ENCODE peak calls at places on chromosomes 2 and 18, in ten cellular contexts. C is IMR-90; E is CD8-positive, alpha-beta T cell; J is adrenal gland; Q is hepatocyte; P is esophagus muscularis mucosa; N is cardiac muscle cell; F is heart right ventricle; Z is A549; B is Peyer's patch. G is an unnamed sample. For H3K4me1, the result is how much of the 10 kb centered on the place peaks cover.

GRCh38 chr18:54679318-54680149 is 88.5 kb downstream of the DYNAP start:
- DNase-seq in C (peak), E (no peak), J (no peak), Q (peak), P (no peak), N (peak), F (no peak), Z (peak), B (no peak), G (peak)

GRCh38 chr18:55189972-55190371 is 230.7 kb upstream of the CCDC68 start:
- DNase-seq in C (no peak), E (no peak), J (no peak), Q (peak), P (peak), N (no peak), F (no peak), Z (no peak), B (no peak), G (no peak)

GRCh38 chr18:55453186-55453585 is 134.8 kb downstream of the TCF4 start:
- DNase-seq in C (no peak), E (no peak), J (no peak), Q (no peak), P (no peak), N (no peak), F (no peak), Z (no peak), B (no peak), G (no peak)

GRCh38 chr18:26757263-26758019 is 108.1 kb downstream of the AQP4 start:
- DNase-seq in C (no peak), E (no peak), J (no peak), Q (peak), P (peak), N (no peak), F (no peak), Z (peak), B (no peak), G (no peak)

GRCh38 chr2:69375494-69376353 is 11.3 kb downstream of the GFPT1 start:
- DNase-seq in C (peak), E (no peak), J (no peak), Q (peak), P (no peak), N (peak), F (no peak), Z (peak), B (no peak), G (peak)

GRCh38 chr2:26848336-26849055 is 564 bp downstream of the DPYSL5 start:
- DNase-seq in C (no peak), E (no peak), J (no peak), Q (peak), P (peak), N (peak), F (peak), Z (peak), B (peak), G (no peak)

GRCh38 chr18:59468821-59469220 is 109.8 kb upstream of the LMAN1 start:
- DNase-seq in C (no peak), E (no peak), J (no peak), Q (no peak), P (no peak), N (no peak), F (no peak), Z (no peak), B (no peak), G (no peak)

GRCh38 chr18:63119647-63120046 is 199.9 kb downstream of the BCL2 start:
- DNase-seq in C (peak), E (no peak), J (no peak), Q (no peak), P (no peak), N (peak), F (no peak), Z (peak), B (no peak), G (peak)

GRCh38 chr2:73264332-73264606 is 20.0 kb downstream of the FBXO41 start:
- DNase-seq in C (no peak), E (no peak), J (no peak), Q (no peak), P (no peak), N (no peak), F (no peak), Z (no peak), B (no peak), G (no peak)

GRCh38 chr2:237235383-237236095 is 149.8 kb downstream of the COPS8 start:
- DNase-seq in C (peak), E (no peak), J (peak), Q (peak), P (peak), N (peak), F (peak), Z (no peak), B (no peak), G (peak)

GRCh38 chr18:805008-805754 is 6.9 kb downstream of the YES1 start:
- DNase-seq in C (no peak), E (no peak), J (no peak), Q (no peak), P (no peak), N (no peak), F (no peak), Z (no peak), B (no peak), G (no peak)

GRCh38 chr2:3575534-3576324 is 669 bp downstream of the RPS7 start:
- DNase-seq in C (no peak), E (peak), J (peak), Q (peak), P (no peak), N (peak), F (peak), Z (peak), B (no peak), G (no peak)

GRCh38 chr2:17539993-17540812 is at the start of gene VSNL1:
- DNase-seq in C (peak), E (no peak), J (peak), Q (peak), P (no peak), N (peak), F (peak), Z (peak), B (peak), G (peak)

GRCh38 chr2:10935953-10936942 is 24.5 kb downstream of the KCNF1 start:
- DNase-seq in C (peak), E (no peak), J (peak), Q (peak), P (no peak), N (peak), F (no peak), Z (peak), B (no peak), G (peak)

GRCh38 chr2:144331652-144332355 is 188.1 kb downstream of the ZEB2 start:
- DNase-seq in C (no peak), E (peak), J (peak), Q (no peak), P (no peak), N (no peak), F (no peak), Z (no peak), B (no peak), G (peak)
- TF ChIP-seq CTCF in C (peak), E (peak), J (no peak), Q (peak), P (peak), N (peak), F (no peak), Z (peak), B (no peak), G (peak)

DNA sequence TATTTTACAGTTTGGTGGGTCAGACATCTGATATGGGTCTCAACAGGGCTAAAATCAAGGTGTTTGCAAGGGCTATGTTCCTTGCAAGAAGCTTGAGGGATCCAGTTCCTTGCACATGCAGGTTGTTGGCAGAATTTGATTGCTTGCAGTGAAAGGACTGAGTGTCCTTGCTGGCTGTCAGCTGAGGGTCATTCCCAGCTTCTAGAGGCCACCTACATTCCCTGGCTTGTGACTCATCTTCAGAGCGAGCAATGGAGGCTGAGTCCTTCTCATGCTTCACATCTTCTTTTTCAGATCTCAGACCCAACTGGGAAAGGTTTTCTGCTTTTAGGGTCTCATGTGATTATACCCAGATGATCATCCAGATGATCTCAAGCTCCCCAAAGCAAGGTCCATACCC is 12.4 kb downstream of the MEX3C start:
- DNase-seq in C (peak), E (no peak), J (peak), Q (no peak), P (no peak), N (no peak), F (no peak), Z (no peak), B (no peak), G (peak)
- H3K4me1 ChIP-seq in C (under half), E (under half), J (under half), Q (under half), P (under half), N (under half), F (under half), Z (under half), B (under half), G (under half)

GRCh38 chr2:21837561-21837960 is 713.8 kb downstream of the TDRD15 start:
- DNase-seq in C (no peak), E (no peak), J (no peak), Q (no peak), P (no peak), N (peak), F (no peak), Z (no peak), B (no peak), G (no peak)
- TF ChIP-seq CTCF in C (no peak), E (no peak), J (no peak), Q (no peak), P (no peak), N (no peak), F (no peak), Z (no peak), B (no peak), G (no peak)

GRCh38 chr18:35038881-35039491 is 2.2 kb upstream of the MAPRE2 start:
- DNase-seq in C (no peak), E (no peak), J (no peak), Q (no peak), P (no peak), N (no peak), F (no peak), Z (no peak), B (no peak), G (no peak)
- H3K4me1 ChIP-seq in C (under half), E (under half), J (under half), Q (under half), P (under half), N (under half), F (under half), Z (under half), B (under half), G (under half)

GRCh38 chr2:32136097-32136496 is 29.6 kb upstream of the SLC30A6 start:
- DNase-seq in C (peak), E (no peak), J (no peak), Q (no peak), P (no peak), N (no peak), F (no peak), Z (peak), B (no peak), G (no peak)

GRCh38 chr2:32135409-32135808 is 30.3 kb upstream of the SLC30A6 start:
- DNase-seq in C (peak), E (no peak), J (peak), Q (peak), P (no peak), N (peak), F (no peak), Z (peak), B (peak), G (peak)
- TF ChIP-seq CTCF in C (peak), E (peak), J (peak), Q (peak), P (no peak), N (peak), F (no peak), Z (peak), B (peak), G (no peak)

G was measured in fibroblast of lung.